ENCODE peak calls at places on chromosome 20, in nine cellular contexts. One of them, this sample, is unnamed.

GRCh38 chr20:39571171-39571570 is 609.0 kb downstream of the DHX35 start:
- DNase-seq in CD8-positive, alpha-beta T cell: no peak
- DNase-seq in thyroid gland: no peak
- DNase-seq in IMR-90: no peak
- DNase-seq in sigmoid colon: no peak
- DNase-seq in ovary: no peak
- DNase-seq in cardiac muscle cell: no peak
- DNase-seq in astrocyte: no peak
- DNase-seq in heart left ventricle: no peak
- DNase-seq in this sample: no peak

GRCh38 chr20:46731770-46732169 is 22.3 kb downstream of the SLC2A10 start:
- DNase-seq in CD8-positive, alpha-beta T cell: no peak
- DNase-seq in thyroid gland: no peak
- DNase-seq in IMR-90: no peak
- DNase-seq in sigmoid colon: no peak
- DNase-seq in ovary: no peak
- DNase-seq in cardiac muscle cell: no peak
- DNase-seq in astrocyte: no peak
- DNase-seq in heart left ventricle: no peak
- DNase-seq in this sample: no peak

GRCh38 chr20:5969348-5969935 is 19.0 kb downstream of the MCM8 start:
- DNase-seq in CD8-positive, alpha-beta T cell: no peak
- DNase-seq in thyroid gland: no peak
- DNase-seq in IMR-90: no peak
- DNase-seq in sigmoid colon: no peak
- DNase-seq in ovary: no peak
- DNase-seq in cardiac muscle cell: no peak
- DNase-seq in astrocyte: no peak
- DNase-seq in heart left ventricle: no peak
- DNase-seq in this sample: no peak

GRCh38 chr20:1874534-1875168 is 20.6 kb upstream of the SIRPA start:
- DNase-seq in CD8-positive, alpha-beta T cell: no peak
- DNase-seq in thyroid gland: no peak
- DNase-seq in IMR-90: peak
- DNase-seq in sigmoid colon: no peak
- DNase-seq in ovary: no peak
- DNase-seq in cardiac muscle cell: no peak
- DNase-seq in astrocyte: peak
- DNase-seq in heart left ventricle: no peak
- DNase-seq in this sample: peak

GRCh38 chr20:47427746-47428145 is 71.2 kb upstream of the ZMYND8 start:
- DNase-seq in CD8-positive, alpha-beta T cell: no peak
- DNase-seq in thyroid gland: no peak
- DNase-seq in IMR-90: no peak
- DNase-seq in sigmoid colon: no peak
- DNase-seq in ovary: no peak
- DNase-seq in cardiac muscle cell: no peak
- DNase-seq in astrocyte: no peak
- DNase-seq in heart left ventricle: no peak
- DNase-seq in this sample: no peak

GRCh38 chr20:64261138-64261537 is 5.6 kb downstream of the PCMTD2 start:
- DNase-seq in CD8-positive, alpha-beta T cell: no peak
- DNase-seq in thyroid gland: no peak
- DNase-seq in IMR-90: peak
- DNase-seq in sigmoid colon: peak
- DNase-seq in ovary: peak
- DNase-seq in cardiac muscle cell: no peak
- DNase-seq in astrocyte: no peak
- DNase-seq in heart left ventricle: no peak
- DNase-seq in this sample: no peak

GRCh38 chr20:63695419-63696310 is 787 bp upstream of the TNFRSF6B start:
- DNase-seq in CD8-positive, alpha-beta T cell: no peak
- DNase-seq in thyroid gland: no peak
- DNase-seq in IMR-90: no peak
- DNase-seq in sigmoid colon: peak
- DNase-seq in ovary: peak
- DNase-seq in cardiac muscle cell: no peak
- DNase-seq in astrocyte: no peak
- DNase-seq in heart left ventricle: peak
- DNase-seq in this sample: no peak

GRCh38 chr20:8331740-8332412 is 199.8 kb downstream of the PLCB1 start:
- DNase-seq in CD8-positive, alpha-beta T cell: no peak
- DNase-seq in thyroid gland: peak
- DNase-seq in IMR-90: peak
- DNase-seq in sigmoid colon: no peak
- DNase-seq in ovary: no peak
- DNase-seq in cardiac muscle cell: no peak
- DNase-seq in astrocyte: peak
- DNase-seq in heart left ventricle: no peak
- DNase-seq in this sample: no peak

GRCh38 chr20:40807771-40808170 is 118.7 kb upstream of the MAFB start:
- DNase-seq in CD8-positive, alpha-beta T cell: no peak
- DNase-seq in thyroid gland: no peak
- DNase-seq in IMR-90: no peak
- DNase-seq in sigmoid colon: no peak
- DNase-seq in ovary: no peak
- DNase-seq in cardiac muscle cell: no peak
- DNase-seq in astrocyte: no peak
- DNase-seq in heart left ventricle: no peak
- DNase-seq in this sample: no peak

GRCh38 chr20:48951041-48951440 is 29.5 kb downstream of the ARFGEF2 start:
- DNase-seq in CD8-positive, alpha-beta T cell: no peak
- DNase-seq in thyroid gland: no peak
- DNase-seq in IMR-90: no peak
- DNase-seq in sigmoid colon: no peak
- DNase-seq in ovary: no peak
- DNase-seq in cardiac muscle cell: no peak
- DNase-seq in astrocyte: no peak
- DNase-seq in heart left ventricle: no peak
- DNase-seq in this sample: no peak

GRCh38 chr20:46545827-46546138 is 4.7 kb downstream of the OCSTAMP start:
- DNase-seq in CD8-positive, alpha-beta T cell: no peak
- DNase-seq in thyroid gland: no peak
- DNase-seq in IMR-90: no peak
- DNase-seq in sigmoid colon: no peak
- DNase-seq in ovary: no peak
- DNase-seq in cardiac muscle cell: no peak
- DNase-seq in astrocyte: no peak
- DNase-seq in heart left ventricle: peak
- DNase-seq in this sample: no peak

GRCh38 chr20:46221271-46221670 is 87.0 kb downstream of the CDH22 start:
- DNase-seq in CD8-positive, alpha-beta T cell: no peak
- DNase-seq in thyroid gland: no peak
- DNase-seq in IMR-90: no peak
- DNase-seq in sigmoid colon: no peak
- DNase-seq in ovary: no peak
- DNase-seq in cardiac muscle cell: no peak
- DNase-seq in astrocyte: no peak
- DNase-seq in heart left ventricle: no peak
- DNase-seq in this sample: no peak

GRCh38 chr20:44154521-44155001 is 32.4 kb downstream of the JPH2 start:
- DNase-seq in CD8-positive, alpha-beta T cell: no peak
- DNase-seq in thyroid gland: no peak
- DNase-seq in IMR-90: no peak
- DNase-seq in sigmoid colon: peak
- DNase-seq in ovary: no peak
- DNase-seq in cardiac muscle cell: no peak
- DNase-seq in astrocyte: peak
- DNase-seq in heart left ventricle: no peak
- DNase-seq in this sample: no peak
- TF ChIP-seq CTCF in CD8-positive, alpha-beta T cell: no peak
- TF ChIP-seq CTCF in thyroid gland: no peak
- TF ChIP-seq CTCF in IMR-90: no peak
- TF ChIP-seq CTCF in sigmoid colon: no peak
- TF ChIP-seq CTCF in ovary: no peak
- TF ChIP-seq CTCF in cardiac muscle cell: no peak
- TF ChIP-seq CTCF in astrocyte: no peak
- TF ChIP-seq CTCF in heart left ventricle: no peak
- TF ChIP-seq CTCF in this sample: no peak

GRCh38 chr20:36051318-36052116 is 83.1 kb downstream of the CNBD2 start:
- DNase-seq in CD8-positive, alpha-beta T cell: no peak
- DNase-seq in thyroid gland: no peak
- DNase-seq in IMR-90: no peak
- DNase-seq in sigmoid colon: no peak
- DNase-seq in ovary: no peak
- DNase-seq in cardiac muscle cell: no peak
- DNase-seq in astrocyte: no peak
- DNase-seq in heart left ventricle: no peak
- DNase-seq in this sample: no peak
- H3K27ac ChIP-seq in CD8-positive, alpha-beta T cell: peak
- H3K27ac ChIP-seq in thyroid gland: peak
- H3K27ac ChIP-seq in IMR-90: no peak
- H3K27ac ChIP-seq in sigmoid colon: peak
- H3K27ac ChIP-seq in ovary: no peak
- H3K27ac ChIP-seq in cardiac muscle cell: peak
- H3K27ac ChIP-seq in astrocyte: no peak
- H3K27ac ChIP-seq in heart left ventricle: peak
- H3K27ac ChIP-seq in this sample: peak

DNA sequence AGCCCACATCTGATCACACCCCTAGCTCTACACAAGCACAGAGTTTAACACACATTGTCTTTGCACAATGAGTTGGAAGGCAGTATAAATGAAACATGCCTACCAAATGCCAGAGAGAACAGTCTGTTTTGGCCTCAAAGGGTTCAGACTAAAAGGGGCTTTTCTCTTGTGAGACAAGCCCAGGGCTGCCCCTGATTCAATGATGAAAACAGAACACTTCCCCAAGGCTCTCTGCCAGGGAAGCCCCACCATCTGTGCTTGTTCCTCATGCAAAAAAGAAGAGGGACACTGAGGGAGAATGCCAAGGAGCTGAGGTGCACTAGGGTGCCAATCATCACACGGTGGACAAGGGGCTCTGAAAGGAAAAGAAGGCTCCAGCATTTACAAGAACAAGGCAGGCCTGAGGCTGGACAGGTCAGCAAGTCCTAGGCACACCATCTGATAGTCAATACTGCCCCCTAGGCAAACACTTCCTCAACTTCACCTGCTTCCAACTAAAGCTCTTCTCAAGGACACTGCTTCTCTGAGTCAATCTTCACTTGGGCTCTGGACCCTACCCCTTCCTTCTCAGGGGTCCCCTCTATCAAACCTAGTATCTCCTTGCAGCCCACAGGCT is 37.5 kb upstream of the SLC4A11 start:
- DNase-seq in CD8-positive, alpha-beta T cell: no peak
- DNase-seq in thyroid gland: peak
- DNase-seq in IMR-90: peak
- DNase-seq in sigmoid colon: no peak
- DNase-seq in ovary: no peak
- DNase-seq in cardiac muscle cell: peak
- DNase-seq in astrocyte: no peak
- DNase-seq in heart left ventricle: no peak
- DNase-seq in this sample: no peak
- TF ChIP-seq CTCF in CD8-positive, alpha-beta T cell: no peak
- TF ChIP-seq CTCF in thyroid gland: peak
- TF ChIP-seq CTCF in IMR-90: peak
- TF ChIP-seq CTCF in sigmoid colon: no peak
- TF ChIP-seq CTCF in ovary: no peak
- TF ChIP-seq CTCF in cardiac muscle cell: peak
- TF ChIP-seq CTCF in astrocyte: peak
- TF ChIP-seq CTCF in heart left ventricle: peak
- TF ChIP-seq CTCF in this sample: no peak

DNA sequence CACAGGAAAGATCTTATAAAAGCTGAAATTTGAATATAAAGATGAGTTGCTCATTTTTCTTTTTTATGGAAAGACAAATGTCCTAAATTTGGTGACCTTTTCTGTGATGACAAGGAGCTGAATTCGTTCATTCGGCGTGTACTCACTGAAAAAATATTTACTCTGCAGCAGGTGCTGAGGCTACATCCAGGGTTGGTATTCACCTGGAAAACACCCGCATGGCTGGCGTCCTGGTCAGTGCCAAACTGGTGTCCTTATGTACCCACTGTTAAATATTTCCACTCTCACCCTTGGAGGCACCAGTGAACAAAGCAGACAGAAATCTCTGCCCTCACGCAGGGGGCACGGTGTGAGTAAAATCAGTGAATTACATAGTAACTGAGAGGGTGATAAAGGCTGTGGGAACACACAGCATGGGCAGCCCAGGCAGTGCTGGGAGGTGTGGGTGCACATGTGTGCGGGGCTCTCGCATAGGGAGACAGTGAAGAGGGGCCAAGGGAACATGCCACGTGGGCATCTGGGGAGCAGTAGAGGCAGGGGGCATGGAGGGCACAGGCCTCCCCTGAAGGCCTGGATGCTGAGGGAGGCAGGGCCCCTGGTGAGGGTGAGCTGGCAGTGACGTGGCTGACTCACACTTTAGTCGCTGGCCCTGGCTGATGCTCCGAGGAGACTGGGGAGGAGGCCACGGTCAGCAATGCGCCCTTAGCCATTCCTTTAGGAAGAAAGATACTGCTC is 89.7 kb downstream of the INSM1 start:
- DNase-seq in CD8-positive, alpha-beta T cell: no peak
- DNase-seq in thyroid gland: peak
- DNase-seq in IMR-90: peak
- DNase-seq in sigmoid colon: no peak
- DNase-seq in ovary: no peak
- DNase-seq in cardiac muscle cell: no peak
- DNase-seq in astrocyte: peak
- DNase-seq in heart left ventricle: no peak
- DNase-seq in this sample: no peak
- H3K27ac ChIP-seq in CD8-positive, alpha-beta T cell: no peak
- H3K27ac ChIP-seq in thyroid gland: no peak
- H3K27ac ChIP-seq in IMR-90: no peak
- H3K27ac ChIP-seq in sigmoid colon: no peak
- H3K27ac ChIP-seq in ovary: no peak
- H3K27ac ChIP-seq in cardiac muscle cell: no peak
- H3K27ac ChIP-seq in astrocyte: peak
- H3K27ac ChIP-seq in heart left ventricle: no peak
- H3K27ac ChIP-seq in this sample: no peak

GRCh38 chr20:43514062-43514971 is 6.8 kb downstream of the L3MBTL1 start:
- DNase-seq in CD8-positive, alpha-beta T cell: peak
- DNase-seq in thyroid gland: peak
- DNase-seq in IMR-90: peak
- DNase-seq in sigmoid colon: peak
- DNase-seq in ovary: peak
- DNase-seq in cardiac muscle cell: peak
- DNase-seq in astrocyte: peak
- DNase-seq in heart left ventricle: peak
- DNase-seq in this sample: peak
- TF ChIP-seq CTCF in CD8-positive, alpha-beta T cell: no peak
- TF ChIP-seq CTCF in thyroid gland: peak
- TF ChIP-seq CTCF in IMR-90: peak
- TF ChIP-seq CTCF in sigmoid colon: no peak
- TF ChIP-seq CTCF in ovary: peak
- TF ChIP-seq CTCF in cardiac muscle cell: peak
- TF ChIP-seq CTCF in astrocyte: no peak
- TF ChIP-seq CTCF in heart left ventricle: peak
- TF ChIP-seq CTCF in this sample: no peak

DNA sequence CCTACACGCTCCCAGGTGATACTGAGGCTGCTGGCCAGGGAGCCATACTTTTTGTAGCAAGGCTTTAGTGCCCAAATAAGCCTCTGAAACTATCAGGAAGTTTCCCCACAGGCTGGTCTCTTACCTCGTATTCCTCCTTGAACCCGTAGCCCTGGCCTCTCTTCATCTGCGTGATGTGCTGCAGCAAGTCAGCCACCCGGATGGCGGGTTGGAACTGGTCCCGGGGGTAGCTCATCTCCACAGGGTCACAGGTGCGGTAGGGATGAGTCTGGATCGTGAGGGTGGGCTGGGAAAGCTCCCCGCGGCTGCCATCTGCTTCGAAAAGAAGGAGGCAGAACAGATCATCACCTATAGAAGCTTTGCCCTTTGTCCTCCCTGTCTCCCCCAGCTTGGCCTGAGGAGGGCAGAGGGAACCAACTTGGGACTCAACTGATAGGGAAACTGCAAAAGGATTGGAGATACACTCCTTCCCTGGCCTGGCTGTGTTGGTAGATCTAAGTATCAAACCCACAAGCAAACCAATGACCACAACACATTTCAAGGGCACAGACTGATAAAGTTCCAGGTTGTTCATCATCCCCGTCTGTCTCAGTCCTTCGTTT is 543.2 kb upstream of the CHD6 start:
- DNase-seq in CD8-positive, alpha-beta T cell: no peak
- DNase-seq in thyroid gland: no peak
- DNase-seq in IMR-90: no peak
- DNase-seq in sigmoid colon: no peak
- DNase-seq in ovary: no peak
- DNase-seq in cardiac muscle cell: no peak
- DNase-seq in astrocyte: no peak
- DNase-seq in heart left ventricle: no peak
- DNase-seq in this sample: no peak
- H3K27ac ChIP-seq in CD8-positive, alpha-beta T cell: no peak
- H3K27ac ChIP-seq in thyroid gland: no peak
- H3K27ac ChIP-seq in IMR-90: no peak
- H3K27ac ChIP-seq in sigmoid colon: no peak
- H3K27ac ChIP-seq in ovary: no peak
- H3K27ac ChIP-seq in cardiac muscle cell: no peak
- H3K27ac ChIP-seq in astrocyte: no peak
- H3K27ac ChIP-seq in heart left ventricle: no peak
- H3K27ac ChIP-seq in this sample: no peak

This sample was measured in lung.